ENCODE peak calls at places on chromosome 22, in nine cellular contexts. J is stimulated activated CD4-positive, alpha-beta T cell treated with anti-CD3 and anti-CD28 coated beads, TNF-alpha, amount 100 ng/mL, for 4 hours; O is activated CD8-positive, alpha-beta memory T cell treated with anti-CD3 and anti-CD28 coated beads, Interleukin-2, amount 50 U/mL, for 48 hours; U is substantia nigra; A is HEK293T; C is CMK; T is stimulated activated effector memory CD8-positive, alpha-beta T cell treated with anti-CD3 and anti-CD28 coated beads, Interleukin-12 subunit alpha, Interleukin-12 subunit beta, amount 100 ng/mL, for 72 hours; M is Caki2; I is fibroblast of the aortic adventitia. V is an unnamed sample.

GRCh38 chr22:25169278-25170031 is 30.2 kb upstream of the CRYBB3 start:
- DNase-seq in J (no peak), O (no peak), U (no peak), A (no peak), C (no peak), T (no peak), M (no peak), I (no peak), V (no peak)

GRCh38 chr22:42673898-42674390 is 24.8 kb upstream of the CYB5R3 start:
- DNase-seq in J (no peak), O (no peak), U (no peak), A (no peak), C (no peak), T (no peak), M (peak; percentile 33), I (peak; percentile 90), V (no peak)

GRCh38 chr22:29315286-29316195 is at the start of gene RASL10A:
- DNase-seq in J (no peak), O (no peak), U (no peak), A (peak; percentile 64), C (peak; percentile 45), T (no peak), M (no peak), I (no peak), V (peak; percentile 30)

GRCh38 chr22:25564979-25565677 is 653 bp downstream of the GRK3 start:
- DNase-seq in J (no peak), O (peak; percentile 72), U (peak; percentile 34), A (no peak), C (no peak), T (peak; percentile 11), M (peak; percentile 35), I (no peak), V (peak; percentile 29)

GRCh38 chr22:26781062-26781461 is 123.7 kb downstream of the MIAT start:
- DNase-seq in J (no peak), O (no peak), U (no peak), A (no peak), C (no peak), T (no peak), M (no peak), I (no peak), V (no peak)

GRCh38 chr22:37990302-37990701 is 5.9 kb upstream of the SOX10 start:
- DNase-seq in J (no peak), O (no peak), U (no peak), A (no peak), C (no peak), T (no peak), M (no peak), I (no peak), V (no peak)

GRCh38 chr22:19463491-19464469 is 15.2 kb downstream of the UFD1 start:
- DNase-seq in J (no peak), O (no peak), U (no peak), A (no peak), C (no peak), T (no peak), M (no peak), I (peak; percentile 64), V (peak; percentile 92)

GRCh38 chr22:49961601-49962011 is 1.0 kb downstream of the PIM3 start:
- DNase-seq in J (no peak), O (peak; percentile 77), U (no peak), A (no peak), C (no peak), T (no peak), M (peak; percentile 55), I (peak; percentile 33), V (no peak)

GRCh38 chr22:35915477-35916013 is 113.1 kb downstream of the RBFOX2 start:
- DNase-seq in J (no peak), O (no peak), U (no peak), A (no peak), C (no peak), T (no peak), M (no peak), I (peak; percentile 43), V (peak; percentile 76)

GRCh38 chr22:35020517-35020916 is 45.4 kb upstream of the ISX start:
- DNase-seq in J (no peak), O (no peak), U (no peak), A (no peak), C (no peak), T (no peak), M (no peak), I (no peak), V (no peak)

GRCh38 chr22:45604239-45604711 is 67.4 kb upstream of the ATXN10 start:
- DNase-seq in J (no peak), O (no peak), U (no peak), A (no peak), C (no peak), T (no peak), M (peak; percentile 80), I (peak; percentile 40), V (peak; percentile 31)

GRCh38 chr22:43944670-43945430 is 10.4 kb upstream of the SAMM50 start:
- DNase-seq in J (no peak), O (no peak), U (no peak), A (no peak), C (no peak), T (no peak), M (no peak), I (no peak), V (no peak)

GRCh38 chr22:47814474-47814873 is 1052.0 kb downstream of the TBC1D22A start:
- DNase-seq in J (no peak), O (no peak), U (no peak), A (no peak), C (no peak), T (no peak), M (no peak), I (no peak), V (no peak)

GRCh38 chr22:26550498-26551033 is 38.3 kb upstream of the TFIP11 start:
- DNase-seq in J (no peak), O (no peak), U (peak; percentile 56), A (no peak), C (no peak), T (no peak), M (peak; percentile 85), I (peak; percentile 89), V (peak; percentile 92)

GRCh38 chr22:30485362-30485988 is 13.7 kb upstream of the SEC14L3 start:
- DNase-seq in J (peak; percentile 53), O (peak; percentile 91), U (peak; percentile 51), A (peak; percentile 97), C (peak; percentile 56), T (peak; percentile 84), M (peak; percentile 48), I (peak; percentile 54), V (peak; percentile 64)

GRCh38 chr22:23383491-23384450 is 196.3 kb downstream of the IGLL1 start:
- DNase-seq in J (no peak), O (no peak), U (peak; percentile 44), A (no peak), C (no peak), T (no peak), M (no peak), I (no peak), V (no peak)

GRCh38 chr22:19871845-19872778 is 17.4 kb upstream of the GNB1L start:
- DNase-seq in J (no peak), O (no peak), U (no peak), A (no peak), C (no peak), T (no peak), M (no peak), I (no peak), V (no peak)

GRCh38 chr22:38072322-38073149 is 11.4 kb downstream of the SLC16A8 start:
- DNase-seq in J (no peak), O (no peak), U (no peak), A (no peak), C (no peak), T (no peak), M (no peak), I (no peak), V (no peak)

GRCh38 chr22:31272522-31273446 is 19.5 kb downstream of the PIK3IP1 start:
- DNase-seq in J (no peak), O (no peak), U (peak; percentile 49), A (peak; percentile 81), C (no peak), T (no peak), M (peak; percentile 63), I (peak; percentile 76), V (peak; percentile 77)